ENCODE peak calls at places on chromosomes 3 and 15, in nine cellular contexts. U is lung microvascular endothelial cell; F is NCI-H226; J is cardiac muscle cell; N is RPMI7951; P is GM12891; H is kidney; W is stimulated activated CD4-positive, alpha-beta T cell treated with anti-CD3 and anti-CD28 coated beads, TNF-alpha, amount 100 ng/mL, for 4 hours; T is CD4-positive, alpha-beta memory T cell. M is an unnamed sample.

GRCh38 chr3:52529376-52530333 is 4.0 kb downstream of the NT5DC2 start:
- DNase-seq in F (no peak), T (no peak), W (no peak), P (no peak), N (no peak), H (peak; percentile 73), U (peak; percentile 67), J (peak; percentile 86), M (no peak)

GRCh38 chr3:13841141-13841540 is 38.7 kb downstream of the WNT7A start:
- DNase-seq in N (no peak), U (peak; percentile 15), J (no peak), F (no peak), W (no peak), P (no peak), H (no peak), T (no peak), M (no peak)

GRCh38 chr3:160150066-160150465 is 75.2 kb upstream of the C3orf80 start:
- DNase-seq in T (no peak), F (no peak), U (peak; percentile 19), H (no peak), J (peak; percentile 49), P (no peak), W (no peak), N (no peak), M (no peak)

GRCh38 chr3:187012609-187013051 is 82.3 kb downstream of the ST6GAL1 start:
- DNase-seq in U (peak; percentile 95), T (peak; percentile 54), W (peak; percentile 31), H (peak; percentile 77), J (peak; percentile 37), F (peak; percentile 43), P (no peak), N (no peak), M (no peak)

GRCh38 chr3:43748179-43748578 is 57.4 kb downstream of the ABHD5 start:
- DNase-seq in P (no peak), J (no peak), T (no peak), H (no peak), U (peak; percentile 68), F (peak; percentile 64), W (no peak), N (peak; percentile 81), M (no peak)

GRCh38 chr15:100869151-100869999 is 10.3 kb upstream of the ALDH1A3 start:
- DNase-seq in P (no peak), H (no peak), F (peak; percentile 52), T (no peak), W (no peak), N (no peak), U (no peak), J (no peak), M (no peak)

GRCh38 chr15:73927476-73928240 is 1.4 kb downstream of the LOXL1 start:
- DNase-seq in U (peak; percentile 51), H (peak; percentile 89), W (peak; percentile 65), T (peak; percentile 84), P (peak; percentile 72), F (peak; percentile 84), J (peak; percentile 66), N (peak; percentile 39), M (peak; percentile 79)

GRCh38 chr3:18440053-18440768 is 15.1 kb upstream of the SATB1 start:
- DNase-seq in P (no peak), W (no peak), H (no peak), T (no peak), F (peak; percentile 17), N (no peak), J (no peak), U (no peak), M (no peak)

GRCh38 chr3:147930417-147930816 is 521.3 kb downstream of the ZIC1 start:
- DNase-seq in H (no peak), J (peak; percentile 59), W (no peak), P (no peak), F (peak; percentile 51), U (no peak), N (peak; percentile 59), T (no peak), M (no peak)

M was measured in effector memory CD8-positive, alpha-beta T cell.